ENCODE peak calls at places on chromosomes 6 and 20, in six cellular contexts. One of them, this sample, is unnamed.

GRCh38 chr20:57620999-57621398 is 773 bp upstream of the ZBP1 start:
- DNase-seq in H7: peak
- DNase-seq in GM23338: no peak
- DNase-seq in GM10248: no peak
- DNase-seq in osteoblast: no peak
- DNase-seq in stimulated activated CD4-positive, alpha-beta T cell treated with anti-CD3 and anti-CD28 coated beads, Interleukin-1b, Interleukin-23, amount 100 ng/mL, for 1 hour: no peak
- DNase-seq in this sample: no peak

GRCh38 chr20:62508641-62509051 is 32.9 kb upstream of the GATA5 start:
- DNase-seq in H7: peak
- DNase-seq in GM23338: no peak
- DNase-seq in GM10248: no peak
- DNase-seq in osteoblast: no peak
- DNase-seq in stimulated activated CD4-positive, alpha-beta T cell treated with anti-CD3 and anti-CD28 coated beads, Interleukin-1b, Interleukin-23, amount 100 ng/mL, for 1 hour: no peak
- DNase-seq in this sample: no peak

GRCh38 chr6:34888874-34889555 is at the start of gene ANKS1A:
- DNase-seq in H7: peak
- DNase-seq in GM23338: peak
- DNase-seq in GM10248: peak
- DNase-seq in osteoblast: peak
- DNase-seq in stimulated activated CD4-positive, alpha-beta T cell treated with anti-CD3 and anti-CD28 coated beads, Interleukin-1b, Interleukin-23, amount 100 ng/mL, for 1 hour: peak
- DNase-seq in this sample: peak

GRCh38 chr6:21800948-21801438 is 207.4 kb downstream of the SOX4 start:
- DNase-seq in H7: peak
- DNase-seq in GM23338: no peak
- DNase-seq in GM10248: no peak
- DNase-seq in osteoblast: peak
- DNase-seq in stimulated activated CD4-positive, alpha-beta T cell treated with anti-CD3 and anti-CD28 coated beads, Interleukin-1b, Interleukin-23, amount 100 ng/mL, for 1 hour: no peak
- DNase-seq in this sample: no peak

GRCh38 chr6:104896914-104897313 is 37.2 kb upstream of the HACE1 start:
- DNase-seq in H7: no peak
- DNase-seq in GM23338: peak
- DNase-seq in GM10248: no peak
- DNase-seq in osteoblast: no peak
- DNase-seq in stimulated activated CD4-positive, alpha-beta T cell treated with anti-CD3 and anti-CD28 coated beads, Interleukin-1b, Interleukin-23, amount 100 ng/mL, for 1 hour: no peak
- DNase-seq in this sample: no peak

GRCh38 chr6:164419099-164419498 is 890.3 kb downstream of the C6orf118 start:
- DNase-seq in H7: no peak
- DNase-seq in GM23338: no peak
- DNase-seq in GM10248: no peak
- DNase-seq in osteoblast: no peak
- DNase-seq in stimulated activated CD4-positive, alpha-beta T cell treated with anti-CD3 and anti-CD28 coated beads, Interleukin-1b, Interleukin-23, amount 100 ng/mL, for 1 hour: no peak
- DNase-seq in this sample: no peak

GRCh38 chr6:151440930-151441329 is 11.0 kb downstream of the RMND1 start:
- DNase-seq in H7: no peak
- DNase-seq in GM23338: no peak
- DNase-seq in GM10248: peak
- DNase-seq in osteoblast: peak
- DNase-seq in stimulated activated CD4-positive, alpha-beta T cell treated with anti-CD3 and anti-CD28 coated beads, Interleukin-1b, Interleukin-23, amount 100 ng/mL, for 1 hour: no peak
- DNase-seq in this sample: no peak

GRCh38 chr20:54995021-54995420 is 519.6 kb downstream of the DOK5 start:
- DNase-seq in H7: peak
- DNase-seq in GM23338: no peak
- DNase-seq in GM10248: no peak
- DNase-seq in osteoblast: no peak
- DNase-seq in stimulated activated CD4-positive, alpha-beta T cell treated with anti-CD3 and anti-CD28 coated beads, Interleukin-1b, Interleukin-23, amount 100 ng/mL, for 1 hour: no peak
- DNase-seq in this sample: no peak

GRCh38 chr20:39823239-39823638 is 861.1 kb downstream of the DHX35 start:
- DNase-seq in H7: no peak
- DNase-seq in GM23338: no peak
- DNase-seq in GM10248: no peak
- DNase-seq in osteoblast: peak
- DNase-seq in stimulated activated CD4-positive, alpha-beta T cell treated with anti-CD3 and anti-CD28 coated beads, Interleukin-1b, Interleukin-23, amount 100 ng/mL, for 1 hour: no peak
- DNase-seq in this sample: no peak

GRCh38 chr6:133827766-133828165 is 61.1 kb upstream of the TCF21 start:
- DNase-seq in H7: no peak
- DNase-seq in GM23338: no peak
- DNase-seq in GM10248: no peak
- DNase-seq in osteoblast: no peak
- DNase-seq in stimulated activated CD4-positive, alpha-beta T cell treated with anti-CD3 and anti-CD28 coated beads, Interleukin-1b, Interleukin-23, amount 100 ng/mL, for 1 hour: no peak
- DNase-seq in this sample: no peak

GRCh38 chr6:28922841-28923317 is 906 bp downstream of the TRIM27 start:
- DNase-seq in H7: peak
- DNase-seq in GM23338: peak
- DNase-seq in GM10248: peak
- DNase-seq in osteoblast: peak
- DNase-seq in stimulated activated CD4-positive, alpha-beta T cell treated with anti-CD3 and anti-CD28 coated beads, Interleukin-1b, Interleukin-23, amount 100 ng/mL, for 1 hour: no peak
- DNase-seq in this sample: no peak

GRCh38 chr6:137962725-137963124 is 95.7 kb downstream of the TNFAIP3 start:
- DNase-seq in H7: no peak
- DNase-seq in GM23338: no peak
- DNase-seq in GM10248: no peak
- DNase-seq in osteoblast: no peak
- DNase-seq in stimulated activated CD4-positive, alpha-beta T cell treated with anti-CD3 and anti-CD28 coated beads, Interleukin-1b, Interleukin-23, amount 100 ng/mL, for 1 hour: no peak
- DNase-seq in this sample: no peak

GRCh38 chr20:4043801-4044200 is 28.4 kb upstream of the RNF24 start:
- DNase-seq in H7: no peak
- DNase-seq in GM23338: no peak
- DNase-seq in GM10248: no peak
- DNase-seq in osteoblast: no peak
- DNase-seq in stimulated activated CD4-positive, alpha-beta T cell treated with anti-CD3 and anti-CD28 coated beads, Interleukin-1b, Interleukin-23, amount 100 ng/mL, for 1 hour: no peak
- DNase-seq in this sample: no peak

This sample was measured in activated CD4-positive, alpha-beta T cell treated with anti-CD3 and anti-CD28 coated beads for 24 hours.